ENCODE peak calls at places on chromosomes 12 and 14, in ten cellular contexts. E is brain microvascular endothelial cell, M is fibroblast of mammary gland, T is AG10803, O is gastrocnemius medialis, U is progenitor cell of endocrine pancreas, V is A673, Z is dorsolateral prefrontal cortex, G is endothelial cell, L is HFFc6. A is an unnamed sample.

GRCh38 chr12:104281636-104282035 is 21.9 kb upstream of the EID3 start:
- DNase-seq in T (peak), O (no peak), Z (no peak), U (no peak), V (no peak), E (no peak), G (no peak), M (peak), L (no peak), A (no peak)

GRCh38 chr12:46406352-46407027 is 33.9 kb upstream of the SLC38A2 start:
- DNase-seq in O (no peak), U (no peak), Z (no peak), L (no peak), M (no peak), E (peak), V (no peak), T (no peak), G (no peak), A (no peak)

GRCh38 chr12:5429741-5430557 is 2.0 kb upstream of the NTF3 start:
- DNase-seq in V (no peak), E (no peak), L (no peak), M (no peak), T (no peak), U (no peak), Z (no peak), G (peak), O (no peak), A (no peak)

GRCh38 chr12:59603735-59604134 is 7.9 kb downstream of the SLC16A7 start:
- DNase-seq in L (no peak), M (no peak), G (no peak), U (no peak), T (no peak), V (no peak), Z (no peak), O (no peak), E (no peak), A (no peak)

GRCh38 chr14:52318057-52318456 is 3.9 kb downstream of the PTGER2 start:
- DNase-seq in V (no peak), G (no peak), L (no peak), O (no peak), T (no peak), Z (no peak), E (no peak), M (no peak), U (no peak), A (no peak)

GRCh38 chr12:79618848-79619404 is 71.8 kb downstream of the PAWR start:
- DNase-seq in Z (no peak), T (peak), O (no peak), G (no peak), U (no peak), M (peak), L (peak), V (no peak), E (peak), A (no peak)

GRCh38 chr12:20792971-20793370 is 17.5 kb upstream of the SLCO1B3 start:
- DNase-seq in O (no peak), G (no peak), Z (no peak), M (no peak), U (no peak), T (no peak), L (no peak), E (no peak), V (no peak), A (no peak)

GRCh38 chr12:4440187-4440941 is 5.3 kb downstream of the FGF6 start:
- DNase-seq in G (no peak), M (no peak), E (no peak), U (peak), T (no peak), L (no peak), O (no peak), V (no peak), Z (no peak), A (no peak)

GRCh38 chr12:108316153-108316892 is 22.8 kb downstream of the CMKLR1 start:
- DNase-seq in G (no peak), T (no peak), V (no peak), O (no peak), L (no peak), U (no peak), Z (no peak), E (no peak), M (no peak), A (no peak)

GRCh38 chr12:171743-172705 is 41.9 kb downstream of the SLC6A12 start:
- DNase-seq in V (no peak), Z (no peak), O (no peak), L (no peak), G (no peak), M (no peak), E (no peak), U (no peak), T (no peak), A (no peak)

GRCh38 chr12:108642899-108643654 is 9.4 kb upstream of the SELPLG start:
- DNase-seq in L (no peak), E (no peak), M (no peak), G (no peak), Z (no peak), T (no peak), O (no peak), U (no peak), V (no peak), A (no peak)

GRCh38 chr12:88946377-88946997 is 366.2 kb upstream of the KITLG start:
- DNase-seq in E (peak), G (no peak), Z (no peak), V (peak), U (no peak), M (peak), L (peak), O (peak), T (peak), A (no peak)

GRCh38 chr12:5052348-5052747 is 8.7 kb downstream of the KCNA5 start:
- DNase-seq in E (no peak), L (no peak), O (no peak), Z (no peak), U (no peak), M (no peak), T (no peak), V (no peak), G (no peak), A (no peak)

GRCh38 chr14:28596336-28596735 is 170.3 kb upstream of the FOXG1 start:
- DNase-seq in E (peak), O (no peak), L (no peak), M (peak), Z (no peak), V (peak), U (no peak), T (no peak), G (no peak), A (no peak)

GRCh38 chr12:76634074-76634570 is 74.6 kb upstream of the OSBPL8 start:
- DNase-seq in O (no peak), V (no peak), Z (no peak), E (no peak), U (no peak), L (no peak), T (no peak), G (no peak), M (no peak), A (no peak)

GRCh38 chr12:67355428-67356385 is 86.5 kb downstream of the CAND1 start:
- DNase-seq in O (no peak), U (no peak), L (peak), T (peak), E (peak), M (peak), V (peak), G (peak), Z (no peak), A (peak)

GRCh38 chr14:68364823-68365222 is 428.0 kb downstream of the ZFP36L1 start:
- DNase-seq in L (no peak), E (no peak), G (no peak), Z (no peak), T (no peak), U (no peak), V (no peak), M (no peak), O (no peak), A (peak)

GRCh38 chr14:97210202-97210601 is 413.0 kb downstream of the VRK1 start:
- DNase-seq in Z (no peak), G (no peak), T (no peak), O (no peak), U (no peak), M (no peak), L (no peak), V (no peak), E (no peak), A (no peak)

GRCh38 chr14:64540208-64541202 is at the start of gene HSPA2:
- DNase-seq in O (peak), Z (peak), G (peak), T (peak), L (peak), M (peak), E (peak), U (peak), V (peak), A (peak)

GRCh38 chr14:104655128-104655848 is 34.1 kb upstream of the INF2 start:
- DNase-seq in U (no peak), O (no peak), L (no peak), E (no peak), Z (no peak), V (no peak), T (no peak), G (no peak), M (no peak), A (no peak)

GRCh38 chr12:57099062-57099714 is 10.3 kb downstream of the NAB2 start:
- DNase-seq in Z (no peak), U (no peak), V (no peak), M (no peak), T (no peak), O (no peak), L (no peak), E (no peak), G (no peak), A (no peak)

GRCh38 chr14:77372304-77372841 is 4.5 kb downstream of the TMED8 start:
- DNase-seq in T (no peak), U (no peak), E (peak), V (no peak), Z (no peak), M (peak), L (peak), O (no peak), G (no peak), A (no peak)

GRCh38 chr14:102539544-102540309 is 30.2 kb upstream of the ANKRD9 start:
- DNase-seq in U (no peak), O (no peak), V (peak), G (no peak), E (peak), L (no peak), M (peak), Z (no peak), T (no peak), A (no peak)

GRCh38 chr12:53949631-53950440 is 4.9 kb upstream of the HOXC12 start:
- DNase-seq in L (no peak), Z (no peak), G (no peak), E (no peak), O (no peak), T (no peak), M (no peak), U (no peak), V (no peak), A (no peak)

GRCh38 chr12:90203556-90203955 is 494.9 kb upstream of the ATP2B1 start:
- DNase-seq in V (no peak), T (no peak), E (no peak), Z (no peak), U (no peak), M (no peak), L (no peak), G (no peak), O (no peak), A (no peak)

GRCh38 chr14:34496679-34497513 is 34.9 kb upstream of the SPTSSA start:
- DNase-seq in T (peak), G (peak), O (peak), L (peak), V (peak), Z (peak), M (peak), U (no peak), E (peak), A (peak)

GRCh38 chr12:27201169-27201568 is 42.9 kb upstream of the STK38L start:
- DNase-seq in T (peak), Z (no peak), G (no peak), O (no peak), M (no peak), L (no peak), V (no peak), U (no peak), E (no peak), A (no peak)

GRCh38 chr14:48890333-48890732 is 695.8 kb downstream of the RPS29 start:
- DNase-seq in O (no peak), U (no peak), L (no peak), E (no peak), V (peak), T (no peak), Z (no peak), G (no peak), M (no peak), A (no peak)

GRCh38 chr12:84599539-84599938 is 313.1 kb downstream of the SLC6A15 start:
- DNase-seq in M (peak), E (peak), G (no peak), O (no peak), V (peak), T (peak), Z (no peak), L (peak), U (no peak), A (no peak)

GRCh38 chr14:104927901-104928300 is 3.2 kb downstream of the PLD4 start:
- DNase-seq in E (no peak), V (no peak), G (no peak), O (no peak), T (no peak), U (no peak), Z (peak), M (no peak), L (no peak), A (no peak)

GRCh38 chr14:34780646-34781045 is 66.3 kb upstream of the CFL2 start:
- DNase-seq in M (no peak), O (no peak), U (no peak), L (no peak), V (no peak), G (no peak), T (no peak), Z (no peak), E (no peak), A (no peak)

GRCh38 chr12:50933459-50934124 is 18.8 kb upstream of the HIGD1C start:
- DNase-seq in G (no peak), Z (no peak), E (no peak), O (no peak), M (peak), L (no peak), U (no peak), T (no peak), V (peak), A (no peak)

GRCh38 chr12:127899981-127900380 is 367.0 kb upstream of the TMEM132C start:
- DNase-seq in L (no peak), V (no peak), O (no peak), E (no peak), M (no peak), T (no peak), G (no peak), Z (no peak), U (no peak), A (no peak)

GRCh38 chr12:111450676-111451075 is 45.0 kb downstream of the SH2B3 start:
- DNase-seq in Z (no peak), V (no peak), T (no peak), E (no peak), O (peak), L (no peak), M (no peak), U (no peak), G (no peak), A (no peak)

GRCh38 chr12:6942331-6942665 is 1.3 kb upstream of the RNU7-1 start:
- DNase-seq in E (no peak), T (peak), M (no peak), O (peak), U (no peak), G (no peak), Z (no peak), V (no peak), L (no peak), A (no peak)

GRCh38 chr14:24903337-24903736 is 146.6 kb downstream of the STXBP6 start:
- DNase-seq in M (peak), T (peak), G (no peak), O (no peak), E (no peak), Z (no peak), V (peak), U (no peak), L (peak), A (no peak)

GRCh38 chr12:57898308-57898970 is 42.9 kb upstream of the ATP23 start:
- DNase-seq in E (no peak), O (no peak), V (no peak), G (no peak), M (no peak), L (no peak), U (no peak), Z (no peak), T (no peak), A (no peak)

GRCh38 chr12:94513527-94513926 is 53.9 kb upstream of the CEP83 start:
- DNase-seq in U (no peak), V (no peak), T (no peak), G (no peak), O (no peak), L (no peak), Z (no peak), M (no peak), E (no peak), A (no peak)

GRCh38 chr12:94510128-94510527 is 50.5 kb upstream of the CEP83 start:
- DNase-seq in T (no peak), E (no peak), G (no peak), M (no peak), O (no peak), V (no peak), L (no peak), U (no peak), Z (no peak), A (no peak)

GRCh38 chr12:94509317-94509716 is 49.6 kb upstream of the CEP83 start:
- DNase-seq in E (no peak), G (no peak), Z (no peak), U (no peak), T (no peak), V (no peak), O (no peak), M (no peak), L (no peak), A (no peak)

GRCh38 chr12:94507455-94507854 is 47.8 kb upstream of the CEP83 start:
- DNase-seq in T (no peak), M (no peak), U (no peak), E (no peak), Z (no peak), L (no peak), G (no peak), V (no peak), O (no peak), A (no peak)

DNA sequence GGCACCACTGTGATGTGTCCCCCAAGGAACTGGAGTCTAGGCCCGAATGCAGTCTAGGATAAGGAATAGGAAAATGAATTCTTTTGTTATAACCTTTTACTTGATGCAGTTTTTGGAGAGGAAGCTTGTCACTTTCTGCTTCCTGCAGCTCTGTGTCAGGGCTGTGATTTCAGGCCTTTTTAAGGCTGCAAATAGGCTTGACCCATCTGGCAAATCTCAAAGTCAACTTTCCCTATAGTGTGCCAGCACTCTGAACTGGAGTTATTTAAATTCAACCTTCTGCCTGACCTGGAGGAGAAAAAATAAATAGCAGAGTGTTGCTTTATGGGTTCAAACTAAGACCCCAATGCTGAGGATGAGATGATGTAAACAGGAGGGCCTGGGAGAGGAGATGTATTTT is 51.8 kb upstream of the CEP83 start:
- DNase-seq in G (no peak), E (no peak), U (no peak), Z (no peak), M (no peak), L (no peak), O (no peak), T (no peak), V (no peak), A (no peak)
- TF ChIP-seq CTCF in G (no peak), E (no peak), U (no peak), Z (no peak), M (no peak), L (no peak), O (no peak), T (no peak), V (no peak), A (no peak)

GRCh38 chr12:30754750-30755394 is at the start of gene CAPRIN2:
- DNase-seq in E (peak), L (peak), V (peak), G (peak), O (peak), M (peak), Z (peak), U (peak), T (peak), A (peak)
- TF ChIP-seq CTCF in E (peak), L (peak), V (peak), G (peak), O (peak), M (no peak), Z (peak), U (peak), T (no peak), A (no peak)

GRCh38 chr12:96189781-96190180 is 4.4 kb upstream of the ELK3 start:
- DNase-seq in E (no peak), L (no peak), M (no peak), U (no peak), T (no peak), G (no peak), Z (no peak), V (no peak), O (no peak), A (no peak)
- TF ChIP-seq CTCF in E (no peak), L (no peak), M (no peak), U (no peak), T (no peak), G (no peak), Z (no peak), V (no peak), O (no peak), A (no peak)

GRCh38 chr12:113818833-113819232 is 147.3 kb downstream of the RBM19 start:
- DNase-seq in O (no peak), V (peak), G (peak), T (no peak), Z (no peak), U (peak), E (no peak), L (no peak), M (no peak), A (peak)
- TF ChIP-seq CTCF in O (no peak), V (peak), G (peak), T (peak), Z (no peak), U (peak), E (peak), L (peak), M (peak), A (peak)

GRCh38 chr14:61193471-61193870 is 87.7 kb downstream of the TMEM30B start:
- DNase-seq in G (no peak), O (no peak), Z (no peak), L (no peak), T (peak), U (no peak), E (no peak), M (no peak), V (no peak), A (no peak)

GRCh38 chr14:61197416-61197815 is 83.7 kb downstream of the TMEM30B start:
- DNase-seq in V (peak), Z (no peak), M (no peak), E (no peak), L (no peak), G (no peak), O (no peak), T (no peak), U (no peak), A (no peak)

GRCh38 chr14:61192970-61193369 is 88.2 kb downstream of the TMEM30B start:
- DNase-seq in V (no peak), T (peak), O (no peak), Z (no peak), E (no peak), M (peak), L (no peak), G (no peak), U (no peak), A (no peak)

GRCh38 chr14:61196034-61196433 is 85.1 kb downstream of the TMEM30B start:
- DNase-seq in O (no peak), G (no peak), L (no peak), U (no peak), M (no peak), T (no peak), Z (no peak), V (no peak), E (no peak), A (no peak)

DNA sequence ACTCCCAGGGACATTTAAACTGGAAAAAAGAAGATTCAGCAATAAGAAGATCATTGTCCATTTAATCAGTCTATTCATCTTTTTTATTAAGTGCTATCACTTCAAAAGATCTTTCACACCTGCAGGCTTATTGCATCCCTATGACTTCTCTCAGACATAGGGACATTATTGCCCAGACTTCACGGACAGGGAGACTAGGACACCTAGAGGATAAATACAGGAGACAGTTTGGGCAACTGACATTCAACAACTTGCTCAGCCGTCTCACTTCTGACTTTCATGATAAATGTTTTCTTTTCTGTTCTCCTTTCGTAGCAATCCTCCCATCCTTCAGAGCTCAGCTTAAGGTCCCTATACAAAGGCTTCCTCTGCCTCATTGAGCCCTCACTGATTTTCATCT is 84.3 kb downstream of the TMEM30B start:
- DNase-seq in O (no peak), G (no peak), M (no peak), E (no peak), U (no peak), V (peak), T (peak), L (no peak), Z (no peak), A (no peak)
- TF ChIP-seq CTCF in O (no peak), G (no peak), M (peak), E (peak), U (no peak), V (peak), T (no peak), L (peak), Z (no peak), A (no peak)

GRCh38 chr12:97283297-97283696 is 179.3 kb upstream of the RMST start:
- DNase-seq in O (no peak), Z (no peak), U (no peak), G (no peak), E (no peak), M (no peak), V (peak), T (no peak), L (no peak), A (no peak)
- TF ChIP-seq CTCF in O (no peak), Z (no peak), U (peak), G (no peak), E (no peak), M (no peak), V (peak), T (no peak), L (no peak), A (peak)

A was measured in neural crest cell.